ENCODE peak calls at places on chromosomes 16 and 17, in nine cellular contexts. B is activated gamma-delta T cell treated with anti-CD3 and anti-CD28 coated beads, Interleukin-2, amount 50 U/mL, for 16 hours; Y is AG04450; W is activated naive CD8-positive, alpha-beta T cell treated with anti-CD3 and anti-CD28 coated beads, Interleukin-2, amount 50 U/mL, for 24 hours; E is heart right ventricle; I is dermis microvascular lymphatic vessel endothelial cell; G is iPS-NIHi11; T is thyroid gland; M is BJ. N is an unnamed sample.

GRCh38 chr17:1880851-1881630 is 51.2 kb downstream of the RPA1 start:
- DNase-seq in G (no peak), Y (no peak), M (no peak), B (no peak), E (no peak), T (no peak), I (no peak), W (no peak), N (no peak)

GRCh38 chr16:81938331-81939163 is 72.7 kb downstream of the SDR42E1 start:
- DNase-seq in B (no peak), Y (no peak), E (no peak), G (no peak), T (no peak), M (no peak), W (no peak), I (no peak), N (no peak)

GRCh38 chr16:58515871-58516767 is 802 bp downstream of the SETD6 start:
- DNase-seq in Y (no peak), E (no peak), I (no peak), W (peak; percentile 53), B (no peak), T (peak; percentile 66), G (peak; percentile 81), M (no peak), N (no peak)

GRCh38 chr16:78987676-78988075 is 612.9 kb downstream of the MAF start:
- DNase-seq in G (no peak), T (no peak), B (no peak), Y (no peak), W (no peak), E (no peak), I (no peak), M (no peak), N (no peak)

GRCh38 chr17:78041401-78042179 is 83.1 kb downstream of the TNRC6C start:
- DNase-seq in G (no peak), E (no peak), Y (no peak), T (no peak), B (no peak), W (no peak), M (no peak), I (no peak), N (no peak)

GRCh38 chr16:84942786-84943185 is 68.5 kb downstream of the ZDHHC7 start:
- DNase-seq in T (no peak), G (no peak), E (no peak), Y (no peak), W (no peak), B (no peak), M (no peak), I (no peak), N (no peak)

GRCh38 chr17:42129109-42129837 is 6.7 kb downstream of the HSPB9 start:
- DNase-seq in M (no peak), B (no peak), I (no peak), E (no peak), G (no peak), T (no peak), W (no peak), Y (no peak), N (no peak)

GRCh38 chr17:78806451-78806850 is 24.4 kb upstream of the CYTH1 start:
- DNase-seq in W (peak; percentile 30), M (no peak), B (peak; percentile 46), Y (no peak), I (no peak), E (no peak), G (no peak), T (no peak), N (no peak)

GRCh38 chr17:39927928-39928867 is 666 bp downstream of the LRRC3C start:
- DNase-seq in Y (no peak), E (peak; percentile 62), G (peak; percentile 72), M (no peak), I (no peak), T (peak; percentile 90), B (no peak), W (no peak), N (no peak)

GRCh38 chr16:57972285-57972684 is 1.4 kb upstream of the CNGB1 start:
- DNase-seq in E (no peak), B (no peak), Y (no peak), M (no peak), G (no peak), T (no peak), W (no peak), I (no peak), N (peak; percentile 11)

GRCh38 chr17:77670125-77670524 is 288.4 kb upstream of the TNRC6C start:
- DNase-seq in M (no peak), T (no peak), G (no peak), W (no peak), Y (no peak), E (no peak), B (no peak), I (no peak), N (no peak)

GRCh38 chr16:26731729-26732128 is 335.0 kb upstream of the C16orf82 start:
- DNase-seq in Y (no peak), I (no peak), W (no peak), E (no peak), G (no peak), T (no peak), B (no peak), M (no peak), N (no peak)

GRCh38 chr17:77356109-77356689 is 215.4 kb downstream of the SEC14L1 start:
- DNase-seq in W (peak; percentile 4), E (no peak), G (no peak), M (no peak), I (no peak), T (peak; percentile 8), Y (no peak), B (no peak), N (no peak)

GRCh38 chr16:19520861-19521331 is 1.0 kb downstream of the GDE1 start:
- DNase-seq in G (no peak), T (no peak), W (no peak), I (no peak), M (no peak), E (no peak), Y (no peak), B (no peak), N (peak; percentile 2)

GRCh38 chr17:27407916-27408846 is 48.1 kb upstream of the KSR1 start:
- DNase-seq in M (no peak), Y (no peak), I (no peak), E (no peak), G (no peak), T (peak; percentile 81), W (no peak), B (no peak), N (no peak)

GRCh38 chr16:88866151-88866920 is at the start of gene PABPN1L:
- DNase-seq in E (no peak), Y (no peak), G (no peak), W (no peak), B (no peak), M (no peak), I (no peak), T (peak; percentile 9), N (no peak)

GRCh38 chr16:3027488-3027795 is 3.6 kb downstream of the THOC6 start:
- DNase-seq in T (no peak), Y (no peak), E (no peak), G (no peak), M (no peak), I (no peak), W (no peak), B (no peak), N (no peak)

GRCh38 chr17:21211825-21212479 is 2.0 kb downstream of the TMEM11 start:
- DNase-seq in Y (no peak), W (no peak), I (no peak), E (no peak), M (no peak), G (no peak), T (no peak), B (no peak), N (no peak)

GRCh38 chr16:3950343-3951193 is 70.1 kb upstream of the CREBBP start:
- DNase-seq in T (peak; percentile 98), I (no peak), Y (peak; percentile 93), M (peak; percentile 96), G (no peak), E (peak; percentile 89), W (no peak), B (no peak), N (no peak)

GRCh38 chr17:63567229-63567628 is 17.0 kb downstream of the DCAF7 start:
- DNase-seq in I (no peak), T (no peak), B (no peak), Y (no peak), E (no peak), W (no peak), M (no peak), G (no peak), N (no peak)

GRCh38 chr17:59753522-59754467 is 46.3 kb downstream of the VMP1 start:
- DNase-seq in I (peak; percentile 86), T (no peak), G (peak; percentile 78), Y (peak; percentile 84), E (peak; percentile 43), M (peak; percentile 66), B (no peak), W (no peak), N (peak; percentile 64)

GRCh38 chr16:25126820-25127232 is 15.3 kb downstream of the LCMT1 start:
- DNase-seq in W (peak; percentile 30), Y (peak; percentile 54), M (peak; percentile 34), G (peak; percentile 23), I (no peak), E (no peak), B (no peak), T (no peak), N (no peak)

N was measured in GDM1.